ENCODE peak calls at places on chromosomes 11 and 22, in six cellular contexts. Z, A, I, V, Y and R are unnamed samples.

GRCh38 chr11:123405123-123405592 is 24.9 kb upstream of the GRAMD1B start:
- DNase-seq in Y (no peak), Z (no peak), V (no peak), I (no peak), A (no peak), R (no peak)

GRCh38 chr22:35861451-35861850 is 143.8 kb downstream of the APOL5 start:
- DNase-seq in I (no peak), V (no peak), Z (no peak), Y (no peak), A (no peak), R (no peak)

GRCh38 chr11:64070301-64070656 is 34.5 kb downstream of the FLRT1 start:
- DNase-seq in V (no peak), I (no peak), Y (no peak), Z (no peak), A (no peak), R (no peak)

GRCh38 chr22:46812034-46812605 is 49.7 kb downstream of the TBC1D22A start:
- DNase-seq in A (no peak), V (no peak), Y (no peak), I (no peak), Z (no peak), R (no peak)

GRCh38 chr11:70409871-70410270 is 11.5 kb downstream of the CTTN start:
- DNase-seq in Z (no peak), V (no peak), Y (no peak), I (no peak), A (no peak), R (no peak)

GRCh38 chr11:34824425-34824824 is 91.8 kb downstream of the APIP start:
- DNase-seq in Y (no peak), V (no peak), A (no peak), I (no peak), Z (no peak), R (no peak)

GRCh38 chr22:50314455-50315288 is 7.2 kb upstream of the PLXNB2 start:
- DNase-seq in A (peak), I (peak), V (no peak), Z (peak), Y (no peak), R (peak)

GRCh38 chr11:84247931-84248330 is 961.8 kb upstream of the CCDC90B start:
- DNase-seq in Z (no peak), V (no peak), I (no peak), Y (no peak), A (no peak), R (no peak)

GRCh38 chr11:132772712-132773545 is 759.4 kb downstream of the OPCML start:
- DNase-seq in V (no peak), Y (no peak), A (no peak), Z (no peak), I (no peak), R (no peak)

GRCh38 chr22:37560682-37561208 is 465 bp downstream of the CDC42EP1 start:
- DNase-seq in I (no peak), V (no peak), A (peak), Z (no peak), Y (no peak), R (no peak)

GRCh38 chr22:31377609-31378008 is 21.8 kb upstream of the DRG1 start:
- DNase-seq in A (no peak), V (no peak), Z (no peak), I (no peak), Y (no peak), R (no peak)

GRCh38 chr11:75558939-75559843 is 2.9 kb upstream of the SERPINH1 start:
- DNase-seq in V (no peak), Y (no peak), Z (no peak), I (no peak), A (peak), R (no peak)
- TF ChIP-seq POLR2AphosphoS5 in V (no peak), Y (no peak), Z (no peak), I (no peak), A (no peak), R (no peak)

DNA sequence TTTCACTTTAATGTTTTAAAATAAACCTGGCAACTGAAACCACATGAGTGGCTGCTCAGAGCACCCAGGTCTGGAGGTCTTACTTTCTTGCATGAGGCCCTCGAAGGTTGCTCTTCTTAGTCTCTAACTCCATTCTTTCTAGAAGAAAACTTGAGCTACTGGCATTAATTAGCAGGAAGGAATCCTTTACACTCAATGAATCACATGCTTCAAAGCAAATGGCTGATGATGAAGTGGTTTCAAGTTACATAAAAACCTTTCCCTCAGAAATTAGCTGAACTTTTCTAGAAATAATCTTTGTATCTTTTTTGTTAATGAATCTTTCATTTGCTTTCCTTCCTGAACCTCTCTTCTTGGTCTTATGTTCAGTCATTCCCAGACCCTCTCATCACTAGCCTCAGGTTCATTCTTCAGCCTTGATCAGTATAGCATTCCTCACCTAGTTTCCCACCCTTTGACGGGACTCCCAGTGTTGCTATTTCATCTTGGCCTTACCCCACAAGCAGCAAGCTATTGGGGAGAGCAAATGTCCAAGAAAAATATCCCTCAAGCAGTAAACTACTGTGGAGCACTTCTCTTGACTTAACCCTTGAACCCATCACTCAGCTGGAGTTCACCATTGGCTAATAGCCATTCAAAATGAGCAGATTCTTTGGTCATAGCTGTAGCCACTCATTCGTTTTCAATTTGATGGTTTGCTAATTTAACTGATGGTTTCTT is 75.1 kb downstream of the INSC start:
- DNase-seq in Y (no peak), Z (no peak), I (no peak), V (no peak), A (no peak), R (no peak)
- TF ChIP-seq TAF1 in Y (no peak), Z (no peak), I (no peak), V (no peak), A (no peak), R (no peak)

GRCh38 chr11:72724851-72725730 is 27.1 kb downstream of the ARAP1 start:
- DNase-seq in V (no peak), Y (peak), I (no peak), Z (peak), A (peak), R (no peak)
- TF ChIP-seq POLR2A in V (no peak), Y (no peak), I (no peak), Z (no peak), A (no peak), R (no peak)

GRCh38 chr11:73870261-73870660 is 6.4 kb downstream of the COA4 start:
- DNase-seq in Y (no peak), I (no peak), Z (no peak), V (no peak), A (no peak), R (no peak)
- TF ChIP-seq POLR2AphosphoS5 in Y (no peak), I (no peak), Z (no peak), V (peak), A (no peak), R (no peak)

GRCh38 chr11:26578998-26579635 is 7.1 kb upstream of the MUC15 start:
- DNase-seq in Y (no peak), V (no peak), A (no peak), Z (no peak), I (no peak), R (no peak)
- TF ChIP-seq TAF1 in Y (no peak), V (no peak), A (no peak), Z (no peak), I (no peak), R (no peak)

GRCh38 chr11:69035150-69035958 is 13.4 kb upstream of the TPCN2 start:
- DNase-seq in V (no peak), Y (no peak), I (no peak), A (no peak), Z (no peak), R (no peak)

GRCh38 chr11:69033431-69033830 is 15.3 kb upstream of the TPCN2 start:
- DNase-seq in I (no peak), A (no peak), Y (no peak), V (no peak), Z (no peak), R (no peak)

GRCh38 chr11:69037074-69037473 is 11.7 kb upstream of the TPCN2 start:
- DNase-seq in V (no peak), I (no peak), A (no peak), Y (no peak), Z (no peak), R (no peak)

GRCh38 chr11:69034123-69034522 is 14.6 kb upstream of the TPCN2 start:
- DNase-seq in A (no peak), Z (no peak), I (no peak), Y (no peak), V (no peak), R (no peak)

GRCh38 chr11:69035959-69036340 is 12.8 kb upstream of the TPCN2 start:
- DNase-seq in Y (no peak), I (no peak), V (no peak), A (no peak), Z (no peak), R (no peak)
- TF ChIP-seq POLR2A in Y (no peak), I (no peak), V (no peak), A (no peak), Z (no peak), R (no peak)

GRCh38 chr22:28929197-28929596 is 45.8 kb downstream of the ZNRF3 start:
- DNase-seq in Z (no peak), Y (no peak), A (no peak), I (no peak), V (no peak), R (no peak)
- TF ChIP-seq POLR2AphosphoS5 in Z (no peak), Y (no peak), A (no peak), I (no peak), V (no peak), R (no peak)

DNA sequence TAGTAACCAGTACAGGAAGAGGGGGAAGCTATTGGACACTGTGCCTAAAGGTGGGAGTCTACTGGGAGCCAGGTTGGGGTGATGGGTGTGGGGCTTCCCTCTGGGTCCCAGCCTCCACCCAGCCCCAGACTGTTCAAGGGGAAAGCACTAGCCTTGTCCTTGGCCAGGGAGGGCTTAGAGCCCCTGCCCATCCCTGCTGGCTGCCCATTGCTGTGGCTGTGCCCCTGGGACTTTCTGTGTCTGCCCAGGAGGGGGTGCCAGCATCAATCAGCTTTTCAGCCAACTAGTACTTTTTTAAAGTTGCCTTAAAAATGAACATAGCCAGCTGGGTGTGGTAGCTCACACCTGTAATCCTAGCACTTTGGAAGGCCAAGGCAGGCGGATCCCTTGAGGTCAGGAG is 19.9 kb downstream of the INCENP start:
- DNase-seq in Z (no peak), A (no peak), Y (no peak), V (no peak), I (no peak), R (no peak)
- TF ChIP-seq TAF1 in Z (no peak), A (no peak), Y (no peak), V (no peak), I (no peak), R (no peak)

GRCh38 chr11:73461844-73462435 is 85.7 kb downstream of the RELT start:
- DNase-seq in I (peak), Y (no peak), Z (no peak), A (no peak), V (no peak), R (no peak)

GRCh38 chr11:73465019-73465675 is 88.9 kb downstream of the RELT start:
- DNase-seq in A (no peak), Z (no peak), V (no peak), I (no peak), Y (no peak), R (no peak)

GRCh38 chr11:73463359-73463758 is 87.2 kb downstream of the RELT start:
- DNase-seq in A (no peak), I (no peak), Z (no peak), V (no peak), Y (no peak), R (no peak)

GRCh38 chr11:73464347-73464746 is 88.1 kb downstream of the RELT start:
- DNase-seq in Y (no peak), A (no peak), I (no peak), Z (no peak), V (no peak), R (no peak)

DNA sequence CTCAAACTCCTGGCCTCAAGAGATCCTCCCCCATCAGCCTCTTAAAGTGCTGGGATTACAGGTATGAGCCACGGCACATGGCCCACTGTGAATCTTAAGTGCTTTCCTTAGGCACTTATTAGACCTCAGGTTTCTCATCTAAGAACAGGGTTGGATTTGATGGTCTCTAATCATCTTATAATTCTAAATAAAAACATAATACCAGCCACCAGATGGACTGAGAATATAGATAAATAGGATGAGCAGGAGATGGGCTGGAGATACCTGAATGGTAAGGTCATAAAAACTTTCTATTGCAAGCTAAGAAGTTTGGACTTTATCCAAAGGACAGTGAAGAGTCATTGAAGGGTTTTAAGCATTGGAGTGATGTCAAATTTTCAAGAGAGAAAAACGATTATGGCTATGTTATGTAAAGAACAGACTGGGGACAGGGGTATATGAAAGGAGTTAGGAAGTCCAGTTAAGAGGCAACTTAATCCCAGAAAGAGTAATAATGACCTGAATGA is 85.2 kb downstream of the RELT start:
- DNase-seq in Z (no peak), A (no peak), V (no peak), Y (no peak), I (no peak), R (no peak)
- TF ChIP-seq POLR2A in Z (no peak), A (no peak), V (no peak), Y (no peak), I (no peak), R (no peak)

GRCh38 chr11:27514558-27514957 is 8.0 kb upstream of the LIN7C start:
- DNase-seq in Y (no peak), I (no peak), V (no peak), A (no peak), Z (no peak), R (no peak)
- TF ChIP-seq POLR2AphosphoS5 in Y (no peak), I (no peak), V (no peak), A (no peak), Z (no peak), R (no peak)